ENCODE peak calls at places on chromosome 22, in six cellular contexts. One of them, this sample, is unnamed.

GRCh38 chr22:30305519-30305905 is 16.2 kb upstream of the CASTOR1 start:
- DNase-seq in Calu3: no peak
- DNase-seq in IMR-90: no peak
- DNase-seq in AG08396: no peak
- DNase-seq in stimulated activated CD4-positive, alpha-beta T cell treated with anti-CD3 and anti-CD28 coated beads, TNF-alpha, amount 100 ng/mL, for 24 hours: no peak
- DNase-seq in Kasumi-1: peak
- DNase-seq in this sample: peak

GRCh38 chr22:35544189-35544588 is 3.6 kb downstream of the RASD2 start:
- DNase-seq in Kasumi-1: no peak
- DNase-seq in Calu3: no peak
- DNase-seq in stimulated activated CD4-positive, alpha-beta T cell treated with anti-CD3 and anti-CD28 coated beads, TNF-alpha, amount 100 ng/mL, for 24 hours: no peak
- DNase-seq in AG08396: no peak
- DNase-seq in IMR-90: no peak
- DNase-seq in this sample: no peak

GRCh38 chr22:45073064-45073463 is 63.3 kb upstream of the PHF21B start:
- DNase-seq in AG08396: no peak
- DNase-seq in IMR-90: no peak
- DNase-seq in stimulated activated CD4-positive, alpha-beta T cell treated with anti-CD3 and anti-CD28 coated beads, TNF-alpha, amount 100 ng/mL, for 24 hours: no peak
- DNase-seq in Calu3: no peak
- DNase-seq in Kasumi-1: no peak
- DNase-seq in this sample: peak

GRCh38 chr22:35842954-35843353 is 125.3 kb downstream of the APOL5 start:
- DNase-seq in stimulated activated CD4-positive, alpha-beta T cell treated with anti-CD3 and anti-CD28 coated beads, TNF-alpha, amount 100 ng/mL, for 24 hours: no peak
- DNase-seq in Kasumi-1: peak
- DNase-seq in IMR-90: peak
- DNase-seq in Calu3: peak
- DNase-seq in AG08396: peak
- DNase-seq in this sample: peak

GRCh38 chr22:31143038-31143437 is 2.7 kb upstream of the PLA2G3 start:
- DNase-seq in Calu3: no peak
- DNase-seq in AG08396: no peak
- DNase-seq in Kasumi-1: no peak
- DNase-seq in stimulated activated CD4-positive, alpha-beta T cell treated with anti-CD3 and anti-CD28 coated beads, TNF-alpha, amount 100 ng/mL, for 24 hours: no peak
- DNase-seq in IMR-90: no peak
- DNase-seq in this sample: no peak

GRCh38 chr22:29578462-29578861 is 2.5 kb downstream of the NIPSNAP1 start:
- DNase-seq in stimulated activated CD4-positive, alpha-beta T cell treated with anti-CD3 and anti-CD28 coated beads, TNF-alpha, amount 100 ng/mL, for 24 hours: no peak
- DNase-seq in Calu3: no peak
- DNase-seq in IMR-90: no peak
- DNase-seq in Kasumi-1: no peak
- DNase-seq in AG08396: no peak
- DNase-seq in this sample: no peak

GRCh38 chr22:38451404-38451803 is 3.6 kb downstream of the KCNJ4 start:
- DNase-seq in IMR-90: no peak
- DNase-seq in AG08396: no peak
- DNase-seq in Kasumi-1: no peak
- DNase-seq in stimulated activated CD4-positive, alpha-beta T cell treated with anti-CD3 and anti-CD28 coated beads, TNF-alpha, amount 100 ng/mL, for 24 hours: no peak
- DNase-seq in Calu3: no peak
- DNase-seq in this sample: no peak

GRCh38 chr22:19753090-19753842 is 7.3 kb upstream of the TBX1 start:
- DNase-seq in AG08396: no peak
- DNase-seq in IMR-90: no peak
- DNase-seq in Calu3: no peak
- DNase-seq in stimulated activated CD4-positive, alpha-beta T cell treated with anti-CD3 and anti-CD28 coated beads, TNF-alpha, amount 100 ng/mL, for 24 hours: no peak
- DNase-seq in Kasumi-1: no peak
- DNase-seq in this sample: no peak

GRCh38 chr22:43541462-43542407 is 129.9 kb downstream of the MPPED1 start:
- DNase-seq in stimulated activated CD4-positive, alpha-beta T cell treated with anti-CD3 and anti-CD28 coated beads, TNF-alpha, amount 100 ng/mL, for 24 hours: no peak
- DNase-seq in IMR-90: no peak
- DNase-seq in AG08396: no peak
- DNase-seq in Kasumi-1: no peak
- DNase-seq in Calu3: no peak
- DNase-seq in this sample: no peak

GRCh38 chr22:50676661-50677492 is 4.3 kb downstream of the SHANK3 start:
- DNase-seq in AG08396: peak
- DNase-seq in stimulated activated CD4-positive, alpha-beta T cell treated with anti-CD3 and anti-CD28 coated beads, TNF-alpha, amount 100 ng/mL, for 24 hours: no peak
- DNase-seq in Calu3: no peak
- DNase-seq in Kasumi-1: no peak
- DNase-seq in IMR-90: no peak
- DNase-seq in this sample: no peak

GRCh38 chr22:20750461-20751184 is 23.3 kb upstream of the SERPIND1 start:
- DNase-seq in AG08396: peak
- DNase-seq in IMR-90: peak
- DNase-seq in Kasumi-1: peak
- DNase-seq in Calu3: peak
- DNase-seq in stimulated activated CD4-positive, alpha-beta T cell treated with anti-CD3 and anti-CD28 coated beads, TNF-alpha, amount 100 ng/mL, for 24 hours: no peak
- DNase-seq in this sample: peak

GRCh38 chr22:17102297-17102667 is 17.5 kb downstream of the IL17RA start:
- DNase-seq in IMR-90: no peak
- DNase-seq in Kasumi-1: no peak
- DNase-seq in Calu3: no peak
- DNase-seq in AG08396: no peak
- DNase-seq in stimulated activated CD4-positive, alpha-beta T cell treated with anti-CD3 and anti-CD28 coated beads, TNF-alpha, amount 100 ng/mL, for 24 hours: no peak
- DNase-seq in this sample: peak

GRCh38 chr22:50306753-50307749 is at the start of gene PLXNB2:
- DNase-seq in Kasumi-1: peak
- DNase-seq in stimulated activated CD4-positive, alpha-beta T cell treated with anti-CD3 and anti-CD28 coated beads, TNF-alpha, amount 100 ng/mL, for 24 hours: no peak
- DNase-seq in Calu3: peak
- DNase-seq in IMR-90: peak
- DNase-seq in AG08396: peak
- DNase-seq in this sample: peak

GRCh38 chr22:44179989-44180705 is 578 bp upstream of the PARVG start:
- DNase-seq in Calu3: no peak
- DNase-seq in AG08396: no peak
- DNase-seq in Kasumi-1: peak
- DNase-seq in stimulated activated CD4-positive, alpha-beta T cell treated with anti-CD3 and anti-CD28 coated beads, TNF-alpha, amount 100 ng/mL, for 24 hours: no peak
- DNase-seq in IMR-90: no peak
- DNase-seq in this sample: peak

GRCh38 chr22:49263101-49263500 is 564.6 kb downstream of the BRD1 start:
- DNase-seq in IMR-90: no peak
- DNase-seq in AG08396: no peak
- DNase-seq in Calu3: no peak
- DNase-seq in Kasumi-1: no peak
- DNase-seq in stimulated activated CD4-positive, alpha-beta T cell treated with anti-CD3 and anti-CD28 coated beads, TNF-alpha, amount 100 ng/mL, for 24 hours: no peak
- DNase-seq in this sample: no peak

GRCh38 chr22:44074286-44074984 is 50.3 kb downstream of the PARVB start:
- DNase-seq in IMR-90: no peak
- DNase-seq in Kasumi-1: no peak
- DNase-seq in stimulated activated CD4-positive, alpha-beta T cell treated with anti-CD3 and anti-CD28 coated beads, TNF-alpha, amount 100 ng/mL, for 24 hours: no peak
- DNase-seq in AG08396: no peak
- DNase-seq in Calu3: no peak
- DNase-seq in this sample: no peak

GRCh38 chr22:32327596-32328171 is 30.0 kb upstream of the RFPL3 start:
- DNase-seq in AG08396: no peak
- DNase-seq in Calu3: no peak
- DNase-seq in IMR-90: no peak
- DNase-seq in Kasumi-1: no peak
- DNase-seq in stimulated activated CD4-positive, alpha-beta T cell treated with anti-CD3 and anti-CD28 coated beads, TNF-alpha, amount 100 ng/mL, for 24 hours: no peak
- DNase-seq in this sample: no peak

GRCh38 chr22:31079095-31079642 is 1.9 kb upstream of the SMTN start:
- DNase-seq in Calu3: no peak
- DNase-seq in AG08396: no peak
- DNase-seq in stimulated activated CD4-positive, alpha-beta T cell treated with anti-CD3 and anti-CD28 coated beads, TNF-alpha, amount 100 ng/mL, for 24 hours: no peak
- DNase-seq in IMR-90: no peak
- DNase-seq in Kasumi-1: no peak
- DNase-seq in this sample: no peak

GRCh38 chr22:44807915-44808690 is 55.7 kb downstream of the ARHGAP8 start:
- DNase-seq in Calu3: no peak
- DNase-seq in Kasumi-1: no peak
- DNase-seq in stimulated activated CD4-positive, alpha-beta T cell treated with anti-CD3 and anti-CD28 coated beads, TNF-alpha, amount 100 ng/mL, for 24 hours: no peak
- DNase-seq in IMR-90: no peak
- DNase-seq in AG08396: no peak
- DNase-seq in this sample: no peak

GRCh38 chr22:29581799-29582198 is 886 bp upstream of the NIPSNAP1 start:
- DNase-seq in AG08396: no peak
- DNase-seq in stimulated activated CD4-positive, alpha-beta T cell treated with anti-CD3 and anti-CD28 coated beads, TNF-alpha, amount 100 ng/mL, for 24 hours: no peak
- DNase-seq in Kasumi-1: no peak
- DNase-seq in IMR-90: no peak
- DNase-seq in Calu3: peak
- DNase-seq in this sample: no peak

GRCh38 chr22:49151256-49152131 is 676.2 kb downstream of the BRD1 start:
- DNase-seq in Kasumi-1: no peak
- DNase-seq in IMR-90: no peak
- DNase-seq in Calu3: no peak
- DNase-seq in AG08396: no peak
- DNase-seq in stimulated activated CD4-positive, alpha-beta T cell treated with anti-CD3 and anti-CD28 coated beads, TNF-alpha, amount 100 ng/mL, for 24 hours: no peak
- DNase-seq in this sample: no peak

GRCh38 chr22:43745783-43746356 is 66.2 kb downstream of the EFCAB6 start:
- DNase-seq in stimulated activated CD4-positive, alpha-beta T cell treated with anti-CD3 and anti-CD28 coated beads, TNF-alpha, amount 100 ng/mL, for 24 hours: no peak
- DNase-seq in Kasumi-1: no peak
- DNase-seq in AG08396: no peak
- DNase-seq in Calu3: no peak
- DNase-seq in IMR-90: no peak
- DNase-seq in this sample: no peak

GRCh38 chr22:43889366-43890253 is 2.2 kb downstream of the PNPLA5 start:
- DNase-seq in Kasumi-1: no peak
- DNase-seq in stimulated activated CD4-positive, alpha-beta T cell treated with anti-CD3 and anti-CD28 coated beads, TNF-alpha, amount 100 ng/mL, for 24 hours: no peak
- DNase-seq in IMR-90: peak
- DNase-seq in AG08396: peak
- DNase-seq in Calu3: no peak
- DNase-seq in this sample: no peak

GRCh38 chr22:33579448-33580093 is 340.7 kb downstream of the LARGE1 start:
- DNase-seq in IMR-90: peak
- DNase-seq in stimulated activated CD4-positive, alpha-beta T cell treated with anti-CD3 and anti-CD28 coated beads, TNF-alpha, amount 100 ng/mL, for 24 hours: no peak
- DNase-seq in Calu3: peak
- DNase-seq in Kasumi-1: peak
- DNase-seq in AG08396: peak
- DNase-seq in this sample: no peak

GRCh38 chr22:39414377-39414776 is 14.8 kb downstream of the TAB1 start:
- DNase-seq in Kasumi-1: no peak
- DNase-seq in AG08396: no peak
- DNase-seq in IMR-90: no peak
- DNase-seq in Calu3: no peak
- DNase-seq in stimulated activated CD4-positive, alpha-beta T cell treated with anti-CD3 and anti-CD28 coated beads, TNF-alpha, amount 100 ng/mL, for 24 hours: no peak
- DNase-seq in this sample: no peak

GRCh38 chr22:25956801-25957200 is 212.5 kb upstream of the SEZ6L start:
- DNase-seq in IMR-90: no peak
- DNase-seq in Kasumi-1: peak
- DNase-seq in Calu3: no peak
- DNase-seq in AG08396: no peak
- DNase-seq in stimulated activated CD4-positive, alpha-beta T cell treated with anti-CD3 and anti-CD28 coated beads, TNF-alpha, amount 100 ng/mL, for 24 hours: no peak
- DNase-seq in this sample: no peak

GRCh38 chr22:40509401-40510134 is 127.0 kb downstream of the MRTFA start:
- DNase-seq in Calu3: peak
- DNase-seq in AG08396: peak
- DNase-seq in IMR-90: peak
- DNase-seq in Kasumi-1: no peak
- DNase-seq in stimulated activated CD4-positive, alpha-beta T cell treated with anti-CD3 and anti-CD28 coated beads, TNF-alpha, amount 100 ng/mL, for 24 hours: no peak
- DNase-seq in this sample: peak

GRCh38 chr22:41070665-41071331 is 21.6 kb upstream of the EP300 start:
- DNase-seq in IMR-90: no peak
- DNase-seq in Calu3: no peak
- DNase-seq in Kasumi-1: no peak
- DNase-seq in AG08396: no peak
- DNase-seq in stimulated activated CD4-positive, alpha-beta T cell treated with anti-CD3 and anti-CD28 coated beads, TNF-alpha, amount 100 ng/mL, for 24 hours: no peak
- DNase-seq in this sample: peak

GRCh38 chr22:19872779-19873137 is 18.1 kb upstream of the GNB1L start:
- DNase-seq in stimulated activated CD4-positive, alpha-beta T cell treated with anti-CD3 and anti-CD28 coated beads, TNF-alpha, amount 100 ng/mL, for 24 hours: no peak
- DNase-seq in Kasumi-1: no peak
- DNase-seq in IMR-90: no peak
- DNase-seq in Calu3: no peak
- DNase-seq in AG08396: no peak
- DNase-seq in this sample: no peak

GRCh38 chr22:36548606-36549005 is 19.6 kb upstream of the EIF3D start:
- DNase-seq in Kasumi-1: no peak
- DNase-seq in Calu3: no peak
- DNase-seq in stimulated activated CD4-positive, alpha-beta T cell treated with anti-CD3 and anti-CD28 coated beads, TNF-alpha, amount 100 ng/mL, for 24 hours: no peak
- DNase-seq in IMR-90: no peak
- DNase-seq in AG08396: no peak
- DNase-seq in this sample: no peak

GRCh38 chr22:37212174-37212906 is at the start of gene SSTR3:
- DNase-seq in stimulated activated CD4-positive, alpha-beta T cell treated with anti-CD3 and anti-CD28 coated beads, TNF-alpha, amount 100 ng/mL, for 24 hours: no peak
- DNase-seq in IMR-90: no peak
- DNase-seq in AG08396: no peak
- DNase-seq in Kasumi-1: no peak
- DNase-seq in Calu3: no peak
- DNase-seq in this sample: no peak

GRCh38 chr22:32760815-32761214 is 40.7 kb upstream of the TIMP3 start:
- DNase-seq in AG08396: no peak
- DNase-seq in IMR-90: no peak
- DNase-seq in Calu3: no peak
- DNase-seq in stimulated activated CD4-positive, alpha-beta T cell treated with anti-CD3 and anti-CD28 coated beads, TNF-alpha, amount 100 ng/mL, for 24 hours: no peak
- DNase-seq in Kasumi-1: no peak
- DNase-seq in this sample: no peak

GRCh38 chr22:49763138-49763537 is 64.5 kb downstream of the BRD1 start:
- DNase-seq in Kasumi-1: no peak
- DNase-seq in AG08396: no peak
- DNase-seq in Calu3: no peak
- DNase-seq in IMR-90: no peak
- DNase-seq in stimulated activated CD4-positive, alpha-beta T cell treated with anti-CD3 and anti-CD28 coated beads, TNF-alpha, amount 100 ng/mL, for 24 hours: no peak
- DNase-seq in this sample: no peak

GRCh38 chr22:36561291-36561811 is 32.4 kb upstream of the EIF3D start:
- DNase-seq in Kasumi-1: no peak
- DNase-seq in stimulated activated CD4-positive, alpha-beta T cell treated with anti-CD3 and anti-CD28 coated beads, TNF-alpha, amount 100 ng/mL, for 24 hours: no peak
- DNase-seq in AG08396: no peak
- DNase-seq in Calu3: no peak
- DNase-seq in IMR-90: no peak
- DNase-seq in this sample: no peak